ENCODE peak calls at places on chromosome 13, in eight cellular contexts. U is left ventricle myocardium inferior; S is T1000; C is hypothalamus; L is NCI-H2029; Y is Peyer's patch; W is stimulated activated CD4-positive, alpha-beta T cell treated with anti-CD3 and anti-CD28 coated beads, Interleukin-4, amount 100 ng/mL, for 24 hours; O is activated B cell treated with CpG ODN at 0.5 μM for 24 hours. F is an unnamed sample.

GRCh38 chr13:26979334-26979733 is 192.3 kb downstream of the USP12 start:
- DNase-seq in U (no peak), S (no peak), C (no peak), L (no peak), Y (peak), W (no peak), O (no peak), F (no peak)

GRCh38 chr13:30737511-30738342 is 2.4 kb downstream of the ALOX5AP start:
- DNase-seq in U (no peak), S (no peak), C (no peak), L (no peak), Y (no peak), W (no peak), O (no peak), F (no peak)

GRCh38 chr13:102028846-102029245 is 373.0 kb downstream of the FGF14 start:
- DNase-seq in U (no peak), S (no peak), C (no peak), L (peak), Y (no peak), W (no peak), O (no peak), F (no peak)

GRCh38 chr13:102965802-102966201 is 100.4 kb downstream of the SLC10A2 start:
- DNase-seq in U (no peak), S (no peak), C (no peak), L (no peak), Y (no peak), W (no peak), O (no peak), F (no peak)

GRCh38 chr13:84896128-84896527 is 903.1 kb downstream of the SLITRK6 start:
- DNase-seq in U (no peak), S (no peak), C (no peak), L (no peak), Y (no peak), W (peak), O (no peak), F (peak)

GRCh38 chr13:98173431-98173921 is 3.6 kb downstream of the RNF113B start:
- DNase-seq in U (no peak), S (peak), C (no peak), L (no peak), Y (no peak), W (no peak), O (no peak), F (peak)

GRCh38 chr13:27956576-27957300 is 12.4 kb downstream of the CDX2 start:
- DNase-seq in U (no peak), S (no peak), C (no peak), L (no peak), Y (no peak), W (no peak), O (no peak), F (no peak)

GRCh38 chr13:111665691-111666095 is 345.3 kb downstream of the TEX29 start:
- DNase-seq in U (no peak), S (no peak), C (no peak), L (no peak), Y (peak), W (no peak), O (no peak), F (no peak)

GRCh38 chr13:113053801-113054604 is 51.6 kb upstream of the F7 start:
- DNase-seq in U (peak), S (no peak), C (no peak), L (no peak), Y (no peak), W (no peak), O (no peak), F (no peak)

GRCh38 chr13:32638739-32639138 is 52.5 kb downstream of the PDS5B start:
- DNase-seq in U (no peak), S (no peak), C (no peak), L (no peak), Y (no peak), W (peak), O (no peak), F (no peak)

GRCh38 chr13:114124486-114124885 is 7.9 kb downstream of the RASA3 start:
- DNase-seq in U (no peak), S (no peak), C (no peak), L (no peak), Y (no peak), W (no peak), O (no peak), F (no peak)

GRCh38 chr13:38866649-38867048 is 124.0 kb downstream of the STOML3 start:
- DNase-seq in U (no peak), S (no peak), C (no peak), L (no peak), Y (no peak), W (no peak), O (no peak), F (no peak)

GRCh38 chr13:102291587-102292218 is 110.1 kb downstream of the FGF14 start:
- DNase-seq in U (no peak), S (no peak), C (no peak), L (no peak), Y (no peak), W (no peak), O (no peak), F (no peak)

GRCh38 chr13:20685042-20685441 is 18.5 kb upstream of the IL17D start:
- DNase-seq in U (no peak), S (no peak), C (no peak), L (no peak), Y (no peak), W (no peak), O (no peak), F (no peak)

GRCh38 chr13:76148926-76149325 is 512.8 kb downstream of the LMO7 start:
- DNase-seq in U (no peak), S (no peak), C (no peak), L (no peak), Y (no peak), W (no peak), O (no peak), F (peak)

GRCh38 chr13:111165611-111166010 is 50.5 kb downstream of the ARHGEF7 start:
- DNase-seq in U (no peak), S (no peak), C (no peak), L (no peak), Y (no peak), W (no peak), O (no peak), F (no peak)

GRCh38 chr13:40456397-40456958 is 210.0 kb downstream of the FOXO1 start:
- DNase-seq in U (no peak), S (no peak), C (no peak), L (no peak), Y (no peak), W (no peak), O (no peak), F (no peak)

GRCh38 chr13:94535231-94535630 is 55.7 kb upstream of the DCT start:
- DNase-seq in U (no peak), S (no peak), C (no peak), L (no peak), Y (no peak), W (no peak), O (no peak), F (no peak)

GRCh38 chr13:76976488-76976887 is 15.4 kb upstream of the CLN5 start:
- DNase-seq in U (no peak), S (no peak), C (no peak), L (no peak), Y (no peak), W (no peak), O (no peak), F (no peak)

GRCh38 chr13:86882107-86882506 is 789.1 kb upstream of the SLITRK5 start:
- DNase-seq in U (no peak), S (no peak), C (no peak), L (no peak), Y (no peak), W (no peak), O (no peak), F (no peak)

GRCh38 chr13:67619346-67619745 is 389.2 kb upstream of the PCDH9 start:
- DNase-seq in U (no peak), S (no peak), C (no peak), L (no peak), Y (no peak), W (no peak), O (no peak), F (peak)

GRCh38 chr13:33971305-33971819 is 153.4 kb downstream of the RFC3 start:
- DNase-seq in U (no peak), S (no peak), C (no peak), L (no peak), Y (no peak), W (no peak), O (no peak), F (no peak)

GRCh38 chr13:110396476-110396875 is 89.4 kb downstream of the COL4A2 start:
- DNase-seq in U (no peak), S (no peak), C (no peak), L (no peak), Y (no peak), W (no peak), O (no peak), F (no peak)

GRCh38 chr13:109100705-109101104 is 471.3 kb downstream of the MYO16 start:
- DNase-seq in U (no peak), S (no peak), C (no peak), L (no peak), Y (no peak), W (no peak), O (no peak), F (no peak)

GRCh38 chr13:23427342-23428182 is 5.9 kb downstream of the SACS start:
- DNase-seq in U (no peak), S (no peak), C (no peak), L (no peak), Y (no peak), W (no peak), O (no peak), F (peak)

GRCh38 chr13:99463998-99464397 is 37.3 kb upstream of the TM9SF2 start:
- DNase-seq in U (no peak), S (no peak), C (no peak), L (no peak), Y (no peak), W (no peak), O (no peak), F (no peak)

GRCh38 chr13:95385808-95386207 is 84.6 kb upstream of the ABCC4 start:
- DNase-seq in U (no peak), S (no peak), C (no peak), L (no peak), Y (no peak), W (no peak), O (no peak), F (no peak)

GRCh38 chr13:114167445-114167844 is 11.6 kb upstream of the CFAP97D2 start:
- DNase-seq in U (no peak), S (no peak), C (no peak), L (no peak), Y (no peak), W (no peak), O (no peak), F (no peak)

GRCh38 chr13:72648513-72649065 is 78.8 kb downstream of the MZT1 start:
- DNase-seq in U (no peak), S (no peak), C (no peak), L (no peak), Y (no peak), W (no peak), O (no peak), F (no peak)

GRCh38 chr13:29621841-29622240 is 26.4 kb upstream of the SLC7A1 start:
- DNase-seq in U (no peak), S (no peak), C (no peak), L (no peak), Y (no peak), W (no peak), O (no peak), F (no peak)

GRCh38 chr13:102045713-102046112 is 356.1 kb downstream of the FGF14 start:
- DNase-seq in U (no peak), S (no peak), C (no peak), L (no peak), Y (no peak), W (no peak), O (no peak), F (no peak)

GRCh38 chr13:112968380-112968909 is 569 bp upstream of the MCF2L start:
- DNase-seq in U (peak), S (no peak), C (no peak), L (peak), Y (peak), W (peak), O (no peak), F (no peak)

GRCh38 chr13:82147526-82147925 is 1734.7 kb downstream of the SLITRK1 start:
- DNase-seq in U (no peak), S (no peak), C (no peak), L (no peak), Y (no peak), W (no peak), O (no peak), F (no peak)

GRCh38 chr13:64041296-64041695 is 2625.6 kb upstream of the PCDH20 start:
- DNase-seq in U (no peak), S (no peak), C (no peak), L (no peak), Y (no peak), W (no peak), O (no peak), F (no peak)

GRCh38 chr13:99307247-99307646 is at the start of gene GPR183:
- DNase-seq in U (no peak), S (no peak), C (no peak), L (no peak), Y (no peak), W (no peak), O (no peak), F (no peak)

GRCh38 chr13:44710576-44710975 is 134.4 kb upstream of the TSC22D1 start:
- DNase-seq in U (no peak), S (no peak), C (no peak), L (no peak), Y (no peak), W (peak), O (no peak), F (peak)

GRCh38 chr13:31862828-31863227 is 123.5 kb downstream of the RXFP2 start:
- DNase-seq in U (no peak), S (no peak), C (no peak), L (no peak), Y (no peak), W (no peak), O (no peak), F (no peak)

GRCh38 chr13:110340812-110341444 is 33.8 kb downstream of the COL4A2 start:
- DNase-seq in U (peak), S (peak), C (no peak), L (no peak), Y (no peak), W (peak), O (no peak), F (no peak)

GRCh38 chr13:101258071-101258470 is 158.2 kb downstream of the NALCN start:
- DNase-seq in U (no peak), S (peak), C (no peak), L (no peak), Y (no peak), W (peak), O (no peak), F (no peak)

GRCh38 chr13:38943231-38943630 is 47.4 kb downstream of the STOML3 start:
- DNase-seq in U (no peak), S (no peak), C (no peak), L (no peak), Y (no peak), W (no peak), O (no peak), F (no peak)

F was measured in AG04450.